ENCODE peak calls at places on chromosomes 16 and 17, in seven cellular contexts. I is CD8-positive, alpha-beta memory T cell; C is WTC11; U is T-helper 2 cell; K is prostate gland; J is EH; H is HFFc6. L is an unnamed sample.

GRCh38 chr17:82018152-82019041 is 4.3 kb downstream of the CENPX start:
- DNase-seq in K (no peak), J (no peak), I (no peak), H (no peak), C (no peak), U (no peak), L (no peak)

GRCh38 chr16:56120447-56121155 is 70.7 kb upstream of the GNAO1 start:
- DNase-seq in K (no peak), I (no peak), H (no peak), C (no peak), J (no peak), U (no peak), L (no peak)

GRCh38 chr16:79599256-79599836 is 1.2 kb downstream of the MAF start:
- DNase-seq in H (no peak), J (no peak), U (no peak), I (peak; percentile 21), C (peak; percentile 38), K (peak; percentile 16), L (no peak)

GRCh38 chr17:74512624-74513084 is 18.6 kb downstream of the CD300LB start:
- DNase-seq in U (no peak), H (peak; percentile 1), J (no peak), C (no peak), K (no peak), I (no peak), L (no peak)

GRCh38 chr17:73546121-73546520 is 98.1 kb downstream of the SDK2 start:
- DNase-seq in J (no peak), C (no peak), H (no peak), U (no peak), I (no peak), K (no peak), L (no peak)

GRCh38 chr16:56513972-56514371 is 5.9 kb downstream of the BBS2 start:
- DNase-seq in I (peak; percentile 42), U (peak; percentile 12), C (no peak), J (peak; percentile 69), H (peak; percentile 75), K (peak; percentile 66), L (peak; percentile 47)

GRCh38 chr17:57612202-57613071 is 132.7 kb downstream of the CCDC182 start:
- DNase-seq in U (no peak), J (no peak), C (peak; percentile 41), I (peak; percentile 73), H (no peak), K (no peak), L (peak; percentile 11)

GRCh38 chr17:76569607-76570279 is 15.9 kb downstream of the ST6GALNAC2 start:
- DNase-seq in I (no peak), J (no peak), C (no peak), K (no peak), H (no peak), U (no peak), L (no peak)

GRCh38 chr16:80627108-80627507 is 86.3 kb downstream of the DYNLRB2 start:
- DNase-seq in K (no peak), C (no peak), U (no peak), J (no peak), I (no peak), H (no peak), L (no peak)

GRCh38 chr17:75829747-75830146 is 14.5 kb downstream of the UNC13D start:
- DNase-seq in I (no peak), H (no peak), C (no peak), U (no peak), K (no peak), J (no peak), L (no peak)

GRCh38 chr17:58666858-58667267 is 25.0 kb downstream of the TEX14 start:
- DNase-seq in U (no peak), J (peak; percentile 29), I (no peak), K (peak; percentile 92), C (no peak), H (peak; percentile 65), L (no peak)

GRCh38 chr17:21297026-21297520 is 12.6 kb downstream of the MAP2K3 start:
- DNase-seq in J (no peak), I (no peak), C (no peak), K (no peak), U (no peak), H (no peak), L (peak; percentile 52)

GRCh38 chr16:69873783-69874182 is 77.4 kb upstream of the CLEC18A start:
- DNase-seq in H (no peak), U (no peak), I (no peak), C (no peak), K (no peak), J (no peak), L (no peak)

GRCh38 chr16:53766304-53767016 is 62.5 kb downstream of the FTO start:
- DNase-seq in I (no peak), K (no peak), J (no peak), H (no peak), C (no peak), U (no peak), L (no peak)

GRCh38 chr17:28372203-28372944 is 880 bp downstream of the SARM1 start:
- DNase-seq in C (peak; percentile 33), I (no peak), U (no peak), K (no peak), H (no peak), J (peak; percentile 45), L (no peak)

GRCh38 chr16:3824121-3824795 is 56.3 kb downstream of the CREBBP start:
- DNase-seq in J (no peak), H (no peak), C (no peak), U (no peak), K (no peak), I (no peak), L (no peak)

GRCh38 chr16:49019826-49020401 is 261.7 kb downstream of the CBLN1 start:
- DNase-seq in C (no peak), K (no peak), J (no peak), U (no peak), H (no peak), I (no peak), L (peak; percentile 53)

GRCh38 chr17:296906-297690 is 55.5 kb downstream of the RPH3AL start:
- DNase-seq in C (no peak), H (no peak), J (no peak), U (no peak), I (no peak), K (no peak), L (no peak)

GRCh38 chr16:72285324-72285723 is 113.4 kb upstream of the PMFBP1 start:
- DNase-seq in K (no peak), I (no peak), U (no peak), J (no peak), C (peak; percentile 33), H (no peak), L (no peak)

GRCh38 chr16:15057755-15058417 is 2.0 kb upstream of the NTAN1 start:
- DNase-seq in K (no peak), C (no peak), I (no peak), J (no peak), H (no peak), U (no peak), L (no peak)

GRCh38 chr16:47858333-47859067 is 297.3 kb downstream of the ABCC12 start:
- DNase-seq in U (no peak), H (no peak), I (no peak), J (no peak), K (no peak), C (no peak), L (peak; percentile 22)

GRCh38 chr16:782263-782662 is 5.9 kb downstream of the RPUSD1 start:
- DNase-seq in I (no peak), U (no peak), K (no peak), J (no peak), H (no peak), C (no peak), L (no peak)

GRCh38 chr17:41989702-41990419 is 23.3 kb downstream of the CNP start:
- DNase-seq in K (no peak), H (no peak), C (no peak), J (no peak), I (no peak), U (no peak), L (no peak)